ENCODE peak calls at places on chromosomes 3 and 15, in seven cellular contexts. O, V, F, W, C, Q and Y are unnamed samples.

GRCh38 chr15:48447657-48448056 is 116.4 kb downstream of the DUT start:
- DNase-seq in Q (no peak), C (no peak), O (no peak), F (no peak), W (no peak), V (no peak), Y (no peak)

GRCh38 chr15:80778964-80779657 is at the start of gene CEMIP:
- DNase-seq in O (peak; percentile 88), F (peak; percentile 72), V (peak; percentile 82), C (peak; percentile 68), W (peak; percentile 85), Q (peak; percentile 30), Y (peak; percentile 76)

GRCh38 chr3:17182158-17182557 is 297.4 kb downstream of the PLCL2 start:
- DNase-seq in Q (no peak), F (no peak), O (no peak), W (no peak), V (no peak), C (no peak), Y (no peak)

GRCh38 chr3:169980055-169980454 is 13.4 kb downstream of the SEC62 start:
- DNase-seq in O (no peak), V (no peak), C (no peak), Q (no peak), F (no peak), W (no peak), Y (no peak)

GRCh38 chr3:107705046-107705445 is 182.3 kb downstream of the BBX start:
- DNase-seq in O (no peak), F (no peak), V (no peak), W (no peak), Q (no peak), C (no peak), Y (no peak)

GRCh38 chr15:90306560-90306959 is 41.1 kb downstream of the NGRN start:
- DNase-seq in O (no peak), V (no peak), Q (no peak), C (no peak), W (no peak), F (no peak), Y (no peak)

GRCh38 chr15:101561584-101561906 is 72.0 kb upstream of the PCSK6 start:
- DNase-seq in F (no peak), W (peak; percentile 45), O (no peak), V (no peak), C (no peak), Q (no peak), Y (no peak)

GRCh38 chr3:17806201-17806600 is 63.8 kb upstream of the TBC1D5 start:
- DNase-seq in O (no peak), V (no peak), W (no peak), Q (no peak), C (no peak), F (no peak), Y (no peak)

GRCh38 chr3:146052791-146053310 is 108.1 kb downstream of the PLOD2 start:
- DNase-seq in F (no peak), O (no peak), C (no peak), V (no peak), Q (no peak), W (no peak), Y (no peak)

GRCh38 chr3:142014005-142014404 is 135.3 kb downstream of the TFDP2 start:
- DNase-seq in W (no peak), C (no peak), Q (no peak), V (no peak), F (no peak), O (no peak), Y (no peak)

GRCh38 chr3:126446301-126446700 is 29.4 kb downstream of the ZXDC start:
- DNase-seq in O (no peak), Q (no peak), W (peak; percentile 48), C (no peak), V (peak; percentile 22), F (no peak), Y (no peak)

GRCh38 chr3:64221564-64222257 is 3.6 kb downstream of the PRICKLE2 start:
- DNase-seq in C (no peak), W (no peak), F (no peak), O (no peak), Q (no peak), V (no peak), Y (no peak)
- TF ChIP-seq POLR2A in C (no peak), W (no peak), F (no peak), O (no peak), Q (no peak), V (no peak), Y (no peak)

DNA sequence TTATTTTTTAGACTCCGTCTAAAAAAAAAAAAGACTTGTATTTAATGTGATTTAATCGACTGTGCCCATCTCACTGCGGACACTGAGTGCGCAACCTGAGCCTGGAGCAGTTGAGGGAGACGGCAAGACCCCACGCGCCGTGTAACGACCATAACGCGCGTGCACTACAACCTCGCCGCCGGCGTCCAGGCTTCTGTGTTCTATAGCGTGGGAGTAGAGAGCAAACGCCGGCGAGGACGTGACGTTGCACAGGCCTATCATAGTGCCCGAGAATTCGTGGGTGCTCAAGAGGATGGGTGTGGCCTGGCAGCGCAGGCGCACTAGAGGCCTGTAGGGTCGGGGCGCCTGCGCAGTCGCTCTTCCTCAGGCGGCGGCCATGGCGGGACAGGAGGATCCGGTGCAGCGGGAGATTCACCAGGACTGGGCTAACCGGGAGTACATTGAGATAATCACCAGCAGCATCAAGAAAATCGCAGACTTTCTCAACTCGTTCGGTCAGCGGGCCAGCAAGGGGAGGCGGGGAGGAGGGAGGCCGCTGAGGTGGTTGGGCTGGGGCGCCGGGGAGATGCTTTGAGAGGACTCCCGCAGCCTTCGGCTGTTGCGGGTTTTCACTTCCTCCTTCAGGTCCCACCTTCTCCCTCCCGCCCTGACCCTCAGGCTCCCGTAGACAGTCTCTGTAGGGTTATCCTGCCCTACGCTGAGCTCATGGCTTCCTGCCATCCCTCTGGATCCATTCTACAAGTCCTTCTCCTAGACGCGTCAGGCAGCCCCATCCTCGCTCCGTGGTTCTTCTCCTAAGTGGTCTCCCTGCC is at the start of gene BRK1:
- DNase-seq in F (peak; percentile 97), O (peak; percentile 98), C (peak; percentile 97), W (peak; percentile 97), V (peak; percentile 96), Q (peak; percentile 88), Y (peak; percentile 95)
- TF ChIP-seq POLR2A in F (peak; percentile 76), O (peak; percentile 95), C (peak; percentile 97), W (peak; percentile 86), V (no peak), Q (peak; percentile 84), Y (peak; percentile 93)

DNA sequence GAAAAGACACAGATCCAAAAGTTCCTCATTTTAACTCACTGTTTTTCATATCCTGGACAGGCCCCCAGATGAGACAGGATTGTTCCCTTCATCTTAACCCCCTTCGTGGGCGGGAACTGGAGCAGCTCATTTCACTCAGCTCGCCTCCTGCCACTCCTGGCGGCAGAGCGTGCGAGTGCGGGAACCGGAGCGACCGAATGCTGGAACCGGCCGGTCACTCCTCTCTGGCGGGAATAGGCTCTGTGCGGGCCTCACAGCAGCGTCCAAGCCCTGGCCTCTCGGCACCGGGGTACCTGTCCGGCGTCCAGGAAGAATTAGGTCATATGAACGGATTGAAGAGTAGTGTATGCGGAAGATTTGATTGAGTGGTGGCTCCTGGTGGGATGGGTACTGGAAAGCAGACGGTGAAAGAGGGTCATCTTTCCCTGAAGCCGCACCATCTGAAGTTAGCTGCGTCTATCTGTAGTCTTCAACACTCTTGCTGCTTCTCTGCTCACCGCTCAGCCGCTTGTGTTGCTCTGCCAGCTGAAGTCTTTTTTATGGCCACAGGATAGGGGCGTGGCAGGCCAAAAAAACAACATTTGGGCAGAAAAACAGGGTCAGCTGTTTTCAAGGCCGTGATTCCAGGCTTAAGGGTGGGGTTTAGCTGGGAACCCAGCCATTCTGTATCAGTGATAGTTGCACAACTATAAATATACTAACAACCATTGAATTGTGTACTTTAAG is 42.3 kb upstream of the FXR1 start:
- DNase-seq in W (peak; percentile 68), V (no peak), C (peak; percentile 29), O (no peak), Q (no peak), F (peak; percentile 67), Y (no peak)
- TF ChIP-seq POLR2A in W (no peak), V (no peak), C (peak; percentile 23), O (no peak), Q (no peak), F (no peak), Y (no peak)

GRCh38 chr3:171862993-171863521 is 19.9 kb downstream of the TMEM212 start:
- DNase-seq in W (no peak), Q (no peak), F (no peak), V (no peak), C (no peak), O (no peak), Y (no peak)
- TF ChIP-seq POLR2A in W (no peak), Q (no peak), F (no peak), V (no peak), C (no peak), O (no peak), Y (no peak)

GRCh38 chr3:129558076-129558771 is 15.2 kb downstream of the H1-8 start:
- DNase-seq in C (no peak), W (no peak), F (no peak), Q (no peak), O (no peak), V (no peak), Y (peak; percentile 49)

GRCh38 chr3:129560931-129561594 is 18.1 kb downstream of the H1-8 start:
- DNase-seq in F (peak; percentile 84), Q (peak; percentile 74), V (peak; percentile 35), O (no peak), C (peak; percentile 53), W (peak; percentile 92), Y (peak; percentile 92)

GRCh38 chr3:129560269-129560787 is 17.4 kb downstream of the H1-8 start:
- DNase-seq in F (no peak), V (no peak), C (no peak), Q (no peak), O (no peak), W (no peak), Y (peak; percentile 51)

GRCh38 chr3:129558772-129559564 is 16.0 kb downstream of the H1-8 start:
- DNase-seq in O (peak; percentile 34), Q (no peak), V (no peak), C (no peak), W (no peak), F (no peak), Y (peak; percentile 97)

DNA sequence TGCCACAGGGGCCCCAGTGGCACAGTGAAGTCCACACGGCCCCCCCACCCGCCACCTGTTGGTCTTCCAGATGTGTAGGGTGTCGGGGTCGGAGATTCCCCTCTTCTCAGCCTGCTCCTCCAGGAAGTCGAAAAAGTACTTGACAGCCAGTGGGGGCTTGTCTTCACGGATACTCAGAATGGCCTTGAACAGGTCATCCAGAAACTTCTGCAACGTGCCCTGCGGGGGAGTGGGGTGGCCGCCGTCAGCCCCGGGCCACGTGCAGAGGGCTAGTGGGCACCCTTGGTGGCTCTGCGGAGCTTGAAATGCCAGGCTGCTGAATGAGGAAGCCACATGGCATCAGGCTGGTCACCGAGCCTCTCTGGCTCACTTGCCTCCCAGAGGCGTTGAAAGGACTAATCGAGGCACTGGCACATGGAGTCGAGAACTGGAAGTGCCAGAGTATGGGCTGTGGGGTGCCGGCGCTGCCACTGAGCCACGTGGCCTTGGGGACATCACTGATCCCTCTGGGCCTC is 16.6 kb downstream of the H1-8 start:
- DNase-seq in Q (no peak), C (no peak), V (no peak), F (no peak), O (no peak), W (no peak), Y (no peak)
- TF ChIP-seq POLR2A in Q (no peak), C (no peak), V (no peak), F (no peak), O (no peak), W (no peak), Y (no peak)